ENCODE peak calls at places on chromosomes 1 and 21, in six cellular contexts. D, Z, K, G, R and C are unnamed samples.

GRCh38 chr1:15952317-15953258 is 23.3 kb downstream of the ZBTB17 start:
- DNase-seq in D (no peak), G (no peak), K (no peak), Z (no peak), R (peak), C (peak)

GRCh38 chr1:36285450-36286101 is 20.6 kb upstream of the SH3D21 start:
- DNase-seq in Z (no peak), R (peak), D (no peak), G (peak), K (peak), C (peak)

GRCh38 chr1:95035536-95035935 is 37.2 kb downstream of the ALG14 start:
- DNase-seq in G (no peak), D (no peak), Z (no peak), R (peak), K (peak), C (peak)

GRCh38 chr1:241696172-241696814 is 44.2 kb downstream of the WDR64 start:
- DNase-seq in R (no peak), K (no peak), Z (no peak), D (no peak), G (no peak), C (no peak)

GRCh38 chr1:94215955-94216354 is 21.4 kb downstream of the ARHGAP29 start:
- DNase-seq in R (no peak), G (no peak), Z (no peak), K (no peak), D (no peak), C (no peak)

GRCh38 chr1:159862031-159862430 is 426 bp downstream of the VSIG8 start:
- DNase-seq in Z (no peak), R (no peak), K (no peak), G (no peak), D (no peak), C (no peak)

GRCh38 chr1:76291737-76292136 is 217.2 kb downstream of the ST6GALNAC3 start:
- DNase-seq in D (no peak), R (peak), G (no peak), Z (no peak), K (no peak), C (peak)

GRCh38 chr21:42384184-42384583 is 11.7 kb downstream of the TMPRSS3 start:
- DNase-seq in Z (no peak), R (no peak), D (no peak), K (no peak), G (no peak), C (no peak)

GRCh38 chr1:181768930-181769280 is 285.6 kb downstream of the CACNA1E start:
- DNase-seq in G (no peak), Z (no peak), K (no peak), D (no peak), R (no peak), C (peak)

GRCh38 chr1:183061194-183061593 is 38.0 kb downstream of the LAMC1 start:
- DNase-seq in K (no peak), Z (no peak), D (no peak), G (no peak), R (no peak), C (no peak)

GRCh38 chr21:38942617-38943245 is 137.0 kb downstream of the ETS2 start:
- DNase-seq in R (no peak), K (no peak), G (no peak), D (no peak), Z (no peak), C (no peak)

GRCh38 chr1:189775343-189775742 is 702.3 kb downstream of the BRINP3 start:
- DNase-seq in K (no peak), D (no peak), Z (no peak), G (no peak), R (peak), C (peak)

GRCh38 chr1:241591317-241591716 is 48.9 kb downstream of the CHML start:
- DNase-seq in D (no peak), K (peak), G (no peak), Z (no peak), R (peak), C (peak)

GRCh38 chr1:205261946-205262668 is 34.4 kb downstream of the TMCC2 start:
- DNase-seq in R (no peak), D (no peak), K (no peak), Z (no peak), G (no peak), C (peak)

GRCh38 chr1:107538502-107538901 is 397.7 kb downstream of the NTNG1 start:
- DNase-seq in Z (no peak), D (no peak), G (no peak), R (no peak), K (no peak), C (no peak)

GRCh38 chr1:93750946-93751345 is 69.3 kb upstream of the BCAR3 start:
- DNase-seq in Z (no peak), G (no peak), K (no peak), D (no peak), R (no peak), C (no peak)

GRCh38 chr1:207886227-207886626 is 24.7 kb downstream of the CD34 start:
- DNase-seq in Z (no peak), R (no peak), G (no peak), K (no peak), D (no peak), C (no peak)

GRCh38 chr1:232767381-232768074 is 37.7 kb upstream of the MAP10 start:
- DNase-seq in K (no peak), D (no peak), R (peak), Z (no peak), G (no peak), C (peak)

GRCh38 chr21:25942145-25942544 is 207.4 kb downstream of the GABPA start:
- DNase-seq in G (no peak), Z (no peak), K (no peak), D (no peak), R (no peak), C (no peak)

GRCh38 chr1:8463144-8463927 is 145.4 kb downstream of the SLC45A1 start:
- DNase-seq in K (peak), D (no peak), Z (no peak), R (peak), G (no peak), C (peak)

GRCh38 chr1:171983584-171983983 is 142.3 kb downstream of the DNM3 start:
- DNase-seq in Z (no peak), G (no peak), K (peak), R (peak), D (no peak), C (peak)

GRCh38 chr1:162381941-162382750 is 618 bp downstream of the C1orf226 start:
- DNase-seq in D (no peak), Z (no peak), K (no peak), G (no peak), R (no peak), C (no peak)